ENCODE peak calls at places on chromosomes 3 and 15, in four cellular contexts. R, B, C and D are unnamed samples.

GRCh38 chr3:196486263-196486662 is 17.3 kb downstream of the RNF168 start:
- DNase-seq in C (peak), R (no peak), B (no peak), D (no peak)

GRCh38 chr15:39558421-39558820 is 22.5 kb upstream of the THBS1 start:
- DNase-seq in R (no peak), B (no peak), C (no peak), D (no peak)

GRCh38 chr3:52721002-52721741 is 15.3 kb downstream of the SPCS1 start:
- DNase-seq in R (no peak), B (no peak), C (no peak), D (no peak)

GRCh38 chr15:73034213-73034612 is 18.1 kb upstream of the NEO1 start:
- DNase-seq in C (no peak), R (no peak), B (no peak), D (no peak)

GRCh38 chr3:142150271-142150670 is 927 bp upstream of the TFDP2 start:
- DNase-seq in R (no peak), C (no peak), B (no peak), D (no peak)

GRCh38 chr15:43519207-43519606 is 1.8 kb downstream of the MAP1A start:
- DNase-seq in R (no peak), C (no peak), B (no peak), D (no peak)

GRCh38 chr3:48137425-48137999 is 50.7 kb downstream of the CDC25A start:
- DNase-seq in R (no peak), C (no peak), B (no peak), D (no peak)

GRCh38 chr3:188431553-188431952 is 277.6 kb downstream of the LPP start:
- DNase-seq in B (no peak), R (no peak), C (no peak), D (peak)

GRCh38 chr3:39794880-39795279 is 14.5 kb upstream of the MYRIP start:
- DNase-seq in C (no peak), B (no peak), R (no peak), D (no peak)

GRCh38 chr3:44963571-44964325 is 12.2 kb downstream of the ZDHHC3 start:
- DNase-seq in C (no peak), B (no peak), R (no peak), D (no peak)

GRCh38 chr3:84885199-84885882 is 73.4 kb upstream of the CADM2 start:
- DNase-seq in C (no peak), R (no peak), B (no peak), D (no peak)

GRCh38 chr3:175399156-175399840 is 540.2 kb downstream of the NAALADL2 start:
- DNase-seq in C (peak), R (no peak), B (no peak), D (peak)

GRCh38 chr3:33911525-33912322 is 113.3 kb downstream of the PDCD6IP start:
- DNase-seq in C (peak), R (no peak), B (no peak), D (peak)

GRCh38 chr3:149872589-149872988 is 59.6 kb downstream of the RNF13 start:
- DNase-seq in B (no peak), R (no peak), C (no peak), D (no peak)

GRCh38 chr15:98649621-98649995 is 1.3 kb downstream of the IGF1R start:
- DNase-seq in B (no peak), C (no peak), R (no peak), D (no peak)

GRCh38 chr3:190182418-190183043 is 61.8 kb upstream of the P3H2 start:
- DNase-seq in C (no peak), B (no peak), R (no peak), D (peak)

GRCh38 chr3:36817806-36818205 is 53.5 kb upstream of the DCLK3 start:
- DNase-seq in B (no peak), R (no peak), C (no peak), D (no peak)

GRCh38 chr3:114551770-114552526 is 258.1 kb downstream of the TIGIT start:
- DNase-seq in R (no peak), B (no peak), C (no peak), D (peak)

GRCh38 chr15:68031406-68031805 is 22.7 kb upstream of the PIAS1 start:
- DNase-seq in R (no peak), C (no peak), B (no peak), D (no peak)

GRCh38 chr3:178078933-178079332 is 457.3 kb upstream of the KCNMB2 start:
- DNase-seq in R (no peak), B (no peak), C (no peak), D (peak)

GRCh38 chr3:100157617-100158016 is 43.3 kb upstream of the FILIP1L start:
- DNase-seq in B (no peak), C (peak), R (no peak), D (no peak)
- H3K56ac ChIP-seq in B (no peak), C (no peak), R (no peak), D (no peak)

GRCh38 chr15:80585544-80586018 is 109.5 kb upstream of the ABHD17C start:
- DNase-seq in B (no peak), C (peak), R (peak), D (no peak)

GRCh38 chr15:80587007-80587406 is 108.1 kb upstream of the ABHD17C start:
- DNase-seq in R (peak), C (no peak), B (no peak), D (no peak)

GRCh38 chr15:80584561-80584964 is 110.5 kb upstream of the ABHD17C start:
- DNase-seq in B (no peak), R (peak), C (no peak), D (no peak)

GRCh38 chr15:80586141-80586540 is 109.0 kb upstream of the ABHD17C start:
- DNase-seq in B (no peak), C (no peak), R (no peak), D (no peak)

GRCh38 chr15:80584973-80585372 is 110.1 kb upstream of the ABHD17C start:
- DNase-seq in B (no peak), C (no peak), R (no peak), D (no peak)
- H3K56ac ChIP-seq in B (no peak), C (no peak), R (no peak), D (no peak)

DNA sequence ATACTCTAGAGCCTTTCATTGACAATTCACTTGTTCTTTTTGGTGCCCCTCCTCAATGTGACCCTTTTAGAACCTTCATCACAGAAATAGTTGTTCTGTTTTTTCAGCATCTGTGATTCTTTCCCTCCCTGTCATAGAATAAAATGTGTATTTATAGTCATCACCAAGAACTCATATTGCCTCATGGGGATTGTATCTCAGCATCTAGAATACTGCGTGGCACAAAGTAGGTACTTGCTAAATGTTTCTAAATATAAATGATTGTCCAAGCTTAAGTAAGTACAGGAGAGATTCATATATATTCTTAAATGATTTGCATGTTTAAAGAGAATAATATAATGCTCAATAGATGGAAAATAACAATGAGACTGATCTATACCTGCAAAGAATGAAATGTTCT is 190.1 kb downstream of the FNDC3B start:
- DNase-seq in C (no peak), R (no peak), B (no peak), D (no peak)
- H3K56ac ChIP-seq in C (no peak), R (no peak), B (no peak), D (no peak)

DNA sequence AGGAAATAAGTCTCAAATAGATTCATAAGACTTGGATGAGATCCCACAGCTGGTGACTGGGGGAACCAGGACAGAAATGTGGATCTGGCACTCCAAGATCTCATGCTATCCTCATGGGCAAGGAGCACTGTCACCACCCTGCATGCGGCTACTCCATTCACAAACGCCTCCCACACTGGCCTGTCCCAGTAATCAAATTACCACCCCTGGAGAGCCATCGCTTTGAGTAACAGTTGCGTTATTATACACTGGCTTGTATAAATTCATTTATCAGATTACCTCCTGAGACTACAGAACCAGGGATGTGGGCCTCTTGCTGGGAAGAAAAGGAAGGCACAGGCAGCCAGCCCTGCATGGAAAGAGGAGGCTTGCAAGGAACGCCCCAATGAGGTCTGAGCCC is 27.9 kb upstream of the SLC25A36 start:
- DNase-seq in C (no peak), B (no peak), R (no peak), D (no peak)
- H3K56ac ChIP-seq in C (no peak), B (no peak), R (no peak), D (no peak)